ENCODE peak calls at places on chromosomes 12 and 14, in six cellular contexts. One of them, this sample, is unnamed.

GRCh38 chr12:121107681-121108080 is 25.0 kb upstream of the P2RX7 start:
- DNase-seq in H7: no peak
- DNase-seq in AG20443: no peak
- DNase-seq in dorsolateral prefrontal cortex: no peak
- DNase-seq in progenitor cell of endocrine pancreas: no peak
- DNase-seq in tibial artery: no peak
- DNase-seq in this sample: no peak

GRCh38 chr12:43004908-43005307 is 415.4 kb upstream of the PRICKLE1 start:
- DNase-seq in H7: peak
- DNase-seq in AG20443: no peak
- DNase-seq in dorsolateral prefrontal cortex: no peak
- DNase-seq in progenitor cell of endocrine pancreas: no peak
- DNase-seq in tibial artery: no peak
- DNase-seq in this sample: no peak

GRCh38 chr12:69575346-69575745 is 9.9 kb upstream of the CCT2 start:
- DNase-seq in H7: no peak
- DNase-seq in AG20443: peak
- DNase-seq in dorsolateral prefrontal cortex: no peak
- DNase-seq in progenitor cell of endocrine pancreas: no peak
- DNase-seq in tibial artery: no peak
- DNase-seq in this sample: no peak

GRCh38 chr14:99034711-99035171 is 237.3 kb downstream of the BCL11B start:
- DNase-seq in H7: peak
- DNase-seq in AG20443: no peak
- DNase-seq in dorsolateral prefrontal cortex: no peak
- DNase-seq in progenitor cell of endocrine pancreas: no peak
- DNase-seq in tibial artery: peak
- DNase-seq in this sample: no peak

GRCh38 chr14:39212034-39212433 is 21.7 kb upstream of the MIA2 start:
- DNase-seq in H7: no peak
- DNase-seq in AG20443: no peak
- DNase-seq in dorsolateral prefrontal cortex: no peak
- DNase-seq in progenitor cell of endocrine pancreas: no peak
- DNase-seq in tibial artery: no peak
- DNase-seq in this sample: no peak

GRCh38 chr12:52074006-52074405 is 4.2 kb downstream of the ATG101 start:
- DNase-seq in H7: no peak
- DNase-seq in AG20443: peak
- DNase-seq in dorsolateral prefrontal cortex: peak
- DNase-seq in progenitor cell of endocrine pancreas: no peak
- DNase-seq in tibial artery: no peak
- DNase-seq in this sample: no peak

GRCh38 chr12:118237908-118238307 is 102.0 kb downstream of the PEBP1 start:
- DNase-seq in H7: no peak
- DNase-seq in AG20443: no peak
- DNase-seq in dorsolateral prefrontal cortex: no peak
- DNase-seq in progenitor cell of endocrine pancreas: no peak
- DNase-seq in tibial artery: no peak
- DNase-seq in this sample: no peak

GRCh38 chr14:58128416-58128815 is 23.6 kb downstream of the ARMH4 start:
- DNase-seq in H7: no peak
- DNase-seq in AG20443: no peak
- DNase-seq in dorsolateral prefrontal cortex: no peak
- DNase-seq in progenitor cell of endocrine pancreas: no peak
- DNase-seq in tibial artery: no peak
- DNase-seq in this sample: no peak

GRCh38 chr14:104263671-104264358 is 125.4 kb downstream of the KIF26A start:
- DNase-seq in H7: peak
- DNase-seq in AG20443: no peak
- DNase-seq in dorsolateral prefrontal cortex: no peak
- DNase-seq in progenitor cell of endocrine pancreas: peak
- DNase-seq in tibial artery: peak
- DNase-seq in this sample: no peak

GRCh38 chr14:34072921-34073320 is 122.0 kb upstream of the EGLN3 start:
- DNase-seq in H7: no peak
- DNase-seq in AG20443: no peak
- DNase-seq in dorsolateral prefrontal cortex: no peak
- DNase-seq in progenitor cell of endocrine pancreas: no peak
- DNase-seq in tibial artery: no peak
- DNase-seq in this sample: no peak

This sample was measured in left lung.